ENCODE peak calls at places on chromosomes 4 and X, in ten cellular contexts. T, I, N, P, D, K, S, B, R and V are unnamed samples.

GRCh38 chr4:173834151-173834550 is 304.1 kb upstream of the HAND2 start:
- DNase-seq in T (no peak), I (peak; percentile 19), N (no peak), P (no peak), D (no peak), K (no peak), S (no peak), B (no peak), R (no peak), V (no peak)

GRCh38 chr4:7130610-7131211 is 61.6 kb upstream of the SORCS2 start:
- DNase-seq in T (no peak), I (no peak), N (no peak), P (no peak), D (no peak), K (no peak), S (no peak), B (no peak), R (no peak), V (no peak)

GRCh38 chr4:83387922-83388676 is 53.5 kb upstream of the HPSE start:
- DNase-seq in T (no peak), I (no peak), N (no peak), P (no peak), D (no peak), K (no peak), S (no peak), B (no peak), R (no peak), V (no peak)

GRCh38 chr4:167616471-167616870 is 382.2 kb upstream of the SPOCK3 start:
- DNase-seq in T (no peak), I (peak; percentile 13), N (no peak), P (no peak), D (no peak), K (no peak), S (no peak), B (no peak), R (peak; percentile 23), V (no peak)

GRCh38 chr4:78291277-78291676 is 234.2 kb downstream of the FRAS1 start:
- DNase-seq in T (no peak), I (no peak), N (no peak), P (no peak), D (no peak), K (no peak), S (no peak), B (no peak), R (no peak), V (no peak)

GRCh38 chr4:176569301-176569700 is 223.4 kb downstream of the VEGFC start:
- DNase-seq in T (no peak), I (peak; percentile 6), N (no peak), P (no peak), D (no peak), K (no peak), S (no peak), B (no peak), R (no peak), V (no peak)

GRCh38 chr4:164239433-164239832 is 514.5 kb upstream of the SMIM31 start:
- DNase-seq in T (no peak), I (no peak), N (no peak), P (no peak), D (no peak), K (no peak), S (no peak), B (no peak), R (no peak), V (no peak)

GRCh38 chr4:170025523-170026252 is 507 bp downstream of the MFAP3L start:
- DNase-seq in T (peak; percentile 54), I (no peak), N (no peak), P (peak; percentile 24), D (no peak), K (peak; percentile 30), S (no peak), B (no peak), R (no peak), V (no peak)

GRCh38 chr4:153212755-153213154 is 8.5 kb downstream of the TRIM2 start:
- DNase-seq in T (no peak), I (no peak), N (no peak), P (no peak), D (no peak), K (no peak), S (no peak), B (no peak), R (no peak), V (no peak)

DNA sequence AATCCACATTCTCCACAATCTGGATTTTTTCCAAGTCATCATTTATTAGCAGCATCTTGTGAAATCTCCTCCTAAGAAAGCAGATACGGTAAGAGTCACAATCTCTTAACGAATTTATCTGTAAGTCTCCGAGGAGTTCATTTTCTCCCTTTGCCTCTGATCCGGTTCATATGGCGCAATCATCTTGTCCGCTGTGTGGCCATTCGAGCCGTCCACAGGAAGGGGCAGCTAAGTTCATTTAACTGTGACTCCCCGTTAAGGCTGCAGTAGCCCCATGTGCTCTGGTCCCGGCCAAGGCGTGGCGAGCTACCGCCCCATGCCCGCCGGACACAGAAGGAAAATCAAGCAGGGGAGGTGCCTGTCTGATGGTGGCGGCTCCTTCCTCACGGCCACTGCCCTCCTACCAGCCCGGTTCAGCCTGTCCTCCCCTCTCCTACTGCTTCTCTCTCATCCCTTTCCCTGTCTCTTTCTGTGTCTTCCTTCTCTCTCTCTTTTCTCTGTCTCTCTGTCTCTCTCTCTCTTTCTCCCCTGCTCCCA is 279.0 kb downstream of the ASMT start:
- DNase-seq in T (no peak), I (no peak), N (no peak), P (no peak), D (no peak), K (no peak), S (no peak), B (no peak), R (no peak), V (no peak)
- H3K9me3 ChIP-seq in T (no peaks in the 10 kb centered on the region), I (no peaks in the 10 kb centered on the region), N (no peaks in the 10 kb centered on the region), P (no peaks in the 10 kb centered on the region), D (no peaks in the 10 kb centered on the region), K (no peaks in the 10 kb centered on the region), S (no peaks in the 10 kb centered on the region), B (peaks cover 16% of the 10 kb centered on the region), R (no peaks in the 10 kb centered on the region), V (no peaks in the 10 kb centered on the region)

DNA sequence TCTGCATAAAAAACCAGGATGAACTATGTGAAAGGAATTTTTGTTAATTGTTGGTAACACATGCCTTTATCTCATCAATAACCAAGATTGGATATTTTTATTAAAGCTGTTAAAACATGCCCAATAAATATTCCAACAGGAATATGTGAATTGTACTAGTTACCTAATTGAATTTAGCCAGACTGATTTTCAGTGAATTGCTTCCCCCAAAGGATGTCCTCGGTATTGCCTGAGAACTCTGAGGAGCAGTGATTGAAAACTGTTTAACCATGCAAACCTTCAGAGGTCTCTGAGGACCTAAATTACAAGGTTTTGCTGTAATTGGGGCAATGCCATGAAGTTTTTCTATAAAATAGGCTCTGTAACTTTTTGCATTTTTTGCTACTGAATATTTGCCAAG is 66.6 kb downstream of the BLTP1 start:
- DNase-seq in T (no peak), I (peak; percentile 13), N (no peak), P (no peak), D (no peak), K (peak; percentile 35), S (no peak), B (no peak), R (no peak), V (no peak)
- H3K27ac ChIP-seq in T (no peak overlapping the region), I (no peak overlapping the region), N (no peak overlapping the region), P (no peak overlapping the region), D (no peak overlapping the region), K (no peak overlapping the region), S (no peak overlapping the region), B (no peak overlapping the region), R (no peak overlapping the region), V (no peak overlapping the region)

DNA sequence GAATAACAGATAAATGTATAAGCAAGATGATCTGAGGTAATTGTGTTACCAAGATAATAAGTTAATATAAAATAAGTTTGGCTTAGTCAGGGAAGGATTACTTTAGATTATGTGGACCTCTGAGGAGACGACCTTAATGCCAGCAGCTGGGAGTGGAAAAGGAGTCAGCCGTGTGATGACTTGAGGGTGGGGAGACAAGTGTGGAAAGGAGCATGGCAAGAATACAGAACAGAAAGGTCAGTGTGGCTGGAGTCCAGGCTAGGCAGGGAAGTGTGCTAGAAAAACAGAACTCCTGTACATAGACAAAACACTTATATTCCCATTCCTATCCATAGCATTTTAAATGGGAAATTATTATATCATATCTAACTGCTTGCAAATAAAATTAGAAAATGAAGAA is 138.8 kb downstream of the PDLIM5 start:
- DNase-seq in T (no peak), I (no peak), N (no peak), P (no peak), D (no peak), K (peak; percentile 38), S (no peak), B (no peak), R (no peak), V (no peak)
- H3K9me3 ChIP-seq in T (no peaks in the 10 kb centered on the region), I (no peaks in the 10 kb centered on the region), N (no peaks in the 10 kb centered on the region), P (no peaks in the 10 kb centered on the region), D (no peaks in the 10 kb centered on the region), K (no peaks in the 10 kb centered on the region), S (no peaks in the 10 kb centered on the region), B (no peaks in the 10 kb centered on the region), R (no peaks in the 10 kb centered on the region), V (no peaks in the 10 kb centered on the region)

DNA sequence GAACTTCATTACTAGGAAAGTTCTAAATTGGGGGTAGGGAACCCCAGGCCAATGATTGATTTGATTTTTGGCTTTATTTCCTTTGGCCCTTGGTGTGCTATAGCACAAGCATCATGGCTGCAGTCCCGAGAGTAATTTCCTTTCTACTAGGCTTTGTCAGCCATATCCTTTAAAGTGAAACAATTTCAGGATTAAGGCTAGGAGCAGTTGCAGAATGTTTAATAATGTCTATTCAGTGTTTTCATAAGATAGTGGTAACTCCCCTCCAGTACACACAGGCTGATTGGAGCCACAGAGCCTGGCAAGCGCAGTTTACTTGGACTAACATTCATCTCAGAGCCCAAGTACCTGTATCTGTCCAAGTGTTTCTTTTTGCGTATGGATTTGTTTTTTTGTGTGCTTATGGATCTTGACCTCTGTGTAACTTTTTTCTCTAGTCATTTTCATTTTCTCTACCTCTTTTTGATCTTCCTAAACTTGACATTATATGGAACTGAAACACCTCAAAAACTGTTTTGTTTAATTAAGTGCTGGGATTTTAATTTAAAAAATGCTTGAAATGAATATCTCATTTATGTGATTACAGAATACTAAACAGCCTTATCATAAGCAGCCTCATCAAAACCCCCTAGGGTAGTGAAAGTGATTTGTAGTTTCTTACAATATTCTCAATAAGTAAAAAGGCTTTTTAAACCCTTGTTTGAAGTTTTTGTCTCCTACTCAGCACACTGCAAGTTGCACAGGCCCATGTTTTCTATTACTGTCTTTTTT is 7.5 kb downstream of the STIM2 start:
- DNase-seq in T (no peak), I (no peak), N (no peak), P (no peak), D (no peak), K (no peak), S (no peak), B (no peak), R (peak; percentile 31), V (no peak)
- H3K27ac ChIP-seq in T (peak overlapping the region; percentile 54), I (no peak overlapping the region), N (no peak overlapping the region), P (peak overlapping the region; percentile 47), D (no peak overlapping the region), K (no peak overlapping the region), S (no peak overlapping the region), B (peak overlapping the region; percentile 48), R (no peak overlapping the region), V (peak overlapping the region; percentile 66)

DNA sequence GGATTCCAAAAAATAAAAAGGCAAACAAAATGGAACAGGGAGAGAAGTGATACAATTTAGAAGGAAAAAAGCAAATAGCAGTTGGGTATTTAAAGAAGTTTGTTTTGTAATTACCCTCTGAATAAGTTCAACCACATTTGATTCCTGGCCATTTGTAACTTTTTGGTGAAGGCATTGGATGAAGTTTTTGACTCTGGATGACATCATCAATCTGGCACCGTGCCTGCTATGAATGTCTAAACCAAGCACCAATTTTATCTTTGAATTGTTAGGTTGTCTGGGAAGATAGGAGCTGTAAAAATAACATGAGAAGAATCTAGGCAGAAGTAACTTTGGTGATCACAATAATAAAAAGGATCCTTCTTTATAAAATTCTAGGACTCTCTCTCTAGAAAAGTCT is 29.5 kb downstream of the TMPRSS11A start:
- DNase-seq in T (no peak), I (peak; percentile 22), N (no peak), P (no peak), D (no peak), K (no peak), S (no peak), B (no peak), R (peak; percentile 68), V (no peak)
- H3K9me3 ChIP-seq in T (no peaks in the 10 kb centered on the region), I (no peaks in the 10 kb centered on the region), N (no peaks in the 10 kb centered on the region), P (no peaks in the 10 kb centered on the region), D (no peaks in the 10 kb centered on the region), K (no peaks in the 10 kb centered on the region), S (no peaks in the 10 kb centered on the region), B (peaks cover 10% of the 10 kb centered on the region), R (no peaks in the 10 kb centered on the region), V (no peaks in the 10 kb centered on the region)